ENCODE peak calls at places on chromosomes 4 and X, in nine cellular contexts. I is Karpas-422, B is GM23338, M is prostate gland, U is hepatocyte, W is endodermal cell, Z is neural progenitor cell, Y is ovary, O is adrenal gland. C is an unnamed sample.

GRCh38 chrX:120282697-120283096 is 28.6 kb downstream of the TMEM255A start:
- DNase-seq in W (no peak), U (no peak), M (no peak), Z (no peak), B (no peak), Y (no peak), O (no peak), I (no peak), C (no peak)

GRCh38 chrX:36957425-36958328 is 50.5 kb upstream of the FAM47C start:
- DNase-seq in Z (peak; percentile 85), O (peak; percentile 3), U (peak; percentile 70), B (peak; percentile 60), M (peak; percentile 7), Y (no peak), W (peak; percentile 90), I (no peak), C (peak; percentile 43)

GRCh38 chrX:140190441-140191108 is 225.3 kb upstream of the CXorf66 start:
- DNase-seq in U (no peak), O (peak; percentile 61), I (no peak), Z (no peak), B (no peak), M (no peak), W (no peak), Y (no peak), C (no peak)

GRCh38 chrX:96770315-96770714 is 85.7 kb downstream of the DIAPH2 start:
- DNase-seq in Z (peak; percentile 17), O (no peak), B (peak; percentile 5), I (peak; percentile 74), Y (no peak), M (no peak), U (peak; percentile 36), W (no peak), C (no peak)

GRCh38 chrX:131979116-131979515 is 44.0 kb upstream of the STK26 start:
- DNase-seq in Y (no peak), W (no peak), Z (no peak), M (no peak), I (no peak), O (no peak), U (no peak), B (no peak), C (no peak)

GRCh38 chrX:72027914-72028307 is 103.8 kb downstream of the RTL5 start:
- DNase-seq in Z (no peak), I (no peak), M (no peak), O (no peak), Y (no peak), B (no peak), W (peak; percentile 13), U (no peak), C (no peak)

GRCh38 chr4:7514281-7514680 is 79.6 kb upstream of the PSAPL1 start:
- DNase-seq in O (no peak), W (no peak), I (no peak), B (no peak), Y (no peak), M (no peak), U (no peak), Z (no peak), C (no peak)

GRCh38 chrX:52416816-52417215 is 48.0 kb downstream of the XAGE2 start:
- DNase-seq in W (no peak), I (no peak), Y (no peak), Z (no peak), U (no peak), O (no peak), B (no peak), M (no peak), C (no peak)

GRCh38 chr4:2301806-2302205 is 39.9 kb upstream of the MXD4 start:
- DNase-seq in O (no peak), Y (no peak), U (no peak), I (no peak), W (no peak), B (no peak), Z (no peak), M (no peak), C (no peak)

GRCh38 chr4:178414042-178414441 is 971.8 kb upstream of the AGA start:
- DNase-seq in Y (no peak), O (no peak), U (no peak), M (no peak), I (no peak), B (no peak), W (no peak), Z (no peak), C (no peak)

GRCh38 chr4:127698789-127699200 is 31.4 kb upstream of the SLC25A31 start:
- DNase-seq in Z (no peak), M (no peak), U (no peak), B (no peak), I (no peak), O (peak; percentile 38), Y (no peak), W (no peak), C (no peak)

DNA sequence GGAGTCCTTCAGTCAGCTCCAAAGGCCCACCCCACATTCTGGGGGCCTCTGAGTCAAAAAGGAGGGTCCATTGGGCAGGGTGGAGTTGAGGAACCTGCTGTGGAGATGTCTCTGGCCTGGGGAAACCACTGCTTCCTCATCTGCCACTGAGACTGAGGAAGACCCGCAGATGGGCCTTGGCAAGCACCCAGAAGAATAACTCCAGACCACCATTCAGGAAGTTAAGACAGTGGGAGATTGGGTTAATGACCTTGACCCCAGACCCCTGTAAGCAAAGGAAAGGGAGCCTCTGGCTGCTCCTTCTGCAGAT is 8.1 kb upstream of the HSD17B10 start:
- DNase-seq in B (no peak), M (no peak), Z (no peak), U (no peak), I (no peak), Y (no peak), O (no peak), W (no peak), C (no peak)
- H3K4me3 ChIP-seq in B (peak overlapping the region; percentile 63), M (no peak overlapping the region), Z (peak overlapping the region; percentile 47), U (no peak overlapping the region), I (peak overlapping the region; percentile 64), Y (no peak overlapping the region), O (no peak overlapping the region), W (peak overlapping the region; percentile 62), C (no peak overlapping the region)

DNA sequence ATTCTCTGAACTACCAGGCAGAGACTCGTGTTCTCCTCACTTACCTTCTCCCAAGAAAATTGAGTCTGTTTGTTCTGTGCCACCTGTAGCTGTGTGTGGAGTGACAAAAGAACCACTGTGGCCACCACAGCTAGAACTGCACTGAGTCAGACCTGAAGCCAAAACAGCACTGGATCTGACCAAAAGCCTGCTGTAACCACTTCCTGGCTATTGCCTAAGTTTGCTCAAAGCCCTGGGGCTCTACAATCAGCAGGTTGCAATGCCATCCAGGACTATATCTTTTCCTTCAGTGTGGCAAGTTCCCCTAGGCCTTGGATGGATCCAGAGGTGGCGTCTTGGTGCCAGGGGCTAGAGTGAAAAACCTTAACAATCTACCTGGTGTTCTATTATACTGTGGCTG is 449.1 kb downstream of the FAM133A start:
- DNase-seq in W (no peak), B (no peak), U (no peak), I (no peak), Y (no peak), O (no peak), M (no peak), Z (no peak), C (no peak)
- H3K27me3 ChIP-seq in W (no peaks in the 10 kb centered on the region), B (no peaks in the 10 kb centered on the region), U (no peaks in the 10 kb centered on the region), I (no peaks in the 10 kb centered on the region), Y (no peaks in the 10 kb centered on the region), O (no peaks in the 10 kb centered on the region), M (no peaks in the 10 kb centered on the region), Z (no peaks in the 10 kb centered on the region), C (no peaks in the 10 kb centered on the region)

GRCh38 chr4:147580396-147580795 is 36.8 kb upstream of the TMEM184C start:
- DNase-seq in I (no peak), W (no peak), O (no peak), Z (no peak), U (no peak), B (no peak), M (no peak), Y (no peak), C (no peak)
- H3K4me1 ChIP-seq in I (no peaks in the 10 kb centered on the region), W (no peaks in the 10 kb centered on the region), O (no peaks in the 10 kb centered on the region), Z (no peaks in the 10 kb centered on the region), U (no peaks in the 10 kb centered on the region), B (no peaks in the 10 kb centered on the region), M (no peaks in the 10 kb centered on the region), Y (peaks cover 2% of the 10 kb centered on the region), C (no peaks in the 10 kb centered on the region)

DNA sequence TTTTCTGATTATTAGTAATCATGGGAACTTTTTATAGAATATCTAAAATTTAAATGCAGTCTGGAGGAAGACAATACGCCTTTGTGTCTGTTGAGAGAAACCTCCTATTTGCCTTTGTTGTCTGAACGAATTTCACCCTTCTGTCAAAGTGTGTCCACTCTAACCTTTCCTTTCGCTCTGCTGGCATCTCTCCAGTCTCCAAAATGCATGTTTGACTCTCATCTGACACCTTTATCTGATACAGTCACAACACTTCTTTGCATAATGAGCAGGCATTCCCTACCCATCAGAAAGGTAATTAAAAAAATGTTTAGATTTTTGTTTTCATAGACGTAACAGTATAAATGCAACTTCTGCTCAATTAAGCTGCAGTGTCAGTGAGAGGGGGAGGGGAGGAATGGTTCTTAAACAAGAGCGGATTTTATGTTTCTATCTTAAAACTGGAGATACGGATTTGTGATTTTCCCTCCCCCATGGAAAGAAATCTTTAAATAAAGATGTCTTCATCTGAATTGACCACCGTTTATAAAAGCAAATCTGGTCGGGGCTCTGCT is 70.2 kb downstream of the CXXC4 start:
- DNase-seq in M (no peak), B (no peak), Y (no peak), W (no peak), I (no peak), Z (peak; percentile 16), U (no peak), O (no peak), C (no peak)
- H3K4me3 ChIP-seq in M (no peak overlapping the region), B (no peak overlapping the region), Y (peak overlapping the region; percentile 19), W (no peak overlapping the region), I (no peak overlapping the region), Z (peak overlapping the region; percentile 29), U (no peak overlapping the region), O (no peak overlapping the region), C (peak overlapping the region; percentile 25)

C was measured in aorta.